ENCODE peak calls at places on chromosomes 7 and 10, in six cellular contexts. X is HFF-Myc; H is CD8-positive, alpha-beta T cell; M is A549; J is IMR-90; D is right lobe of liver. W is an unnamed sample.

GRCh38 chr7:111012799-111013675 is 77.9 kb upstream of the LRRN3 start:
- DNase-seq in X (no peak), M (no peak), D (no peak), J (no peak), H (peak), W (no peak)

GRCh38 chr7:41943098-41943577 is 240.2 kb upstream of the INHBA start:
- DNase-seq in M (peak), H (peak), D (peak), J (peak), X (no peak), W (peak)

GRCh38 chr7:1005303-1005702 is 22.3 kb downstream of the CYP2W1 start:
- DNase-seq in X (no peak), H (no peak), J (no peak), D (no peak), M (no peak), W (no peak)

GRCh38 chr7:132395375-132395774 is 180.9 kb downstream of the PLXNA4 start:
- DNase-seq in M (no peak), D (no peak), J (no peak), H (no peak), X (no peak), W (no peak)

GRCh38 chr7:157273208-157274202 is 63.3 kb upstream of the DNAJB6 start:
- DNase-seq in D (peak), J (peak), M (peak), X (no peak), H (peak), W (no peak)

GRCh38 chr10:70622981-70623844 is 20.7 kb upstream of the PRF1 start:
- DNase-seq in J (no peak), M (no peak), H (no peak), D (no peak), X (no peak), W (no peak)

GRCh38 chr10:126734957-126735356 is 64.5 kb upstream of the C10orf90 start:
- DNase-seq in H (no peak), M (no peak), J (no peak), X (no peak), D (peak), W (no peak)

GRCh38 chr10:28951484-28951883 is 274.2 kb downstream of the BAMBI start:
- DNase-seq in X (no peak), H (no peak), D (no peak), J (no peak), M (no peak), W (no peak)

GRCh38 chr10:71649631-71650030 is 69.9 kb downstream of the C10orf105 start:
- DNase-seq in X (no peak), J (no peak), H (no peak), D (no peak), M (no peak), W (no peak)

GRCh38 chr10:5971315-5971832 is 6.0 kb downstream of the IL15RA start:
- DNase-seq in J (no peak), X (no peak), M (no peak), D (peak), H (no peak), W (no peak)

GRCh38 chr10:114429581-114430335 is 25.5 kb upstream of the AFAP1L2 start:
- DNase-seq in X (no peak), J (no peak), M (no peak), D (no peak), H (no peak), W (no peak)

GRCh38 chr7:4205828-4206227 is 476.3 kb upstream of the FOXK1 start:
- DNase-seq in J (no peak), H (no peak), X (no peak), D (peak), M (no peak), W (no peak)

DNA sequence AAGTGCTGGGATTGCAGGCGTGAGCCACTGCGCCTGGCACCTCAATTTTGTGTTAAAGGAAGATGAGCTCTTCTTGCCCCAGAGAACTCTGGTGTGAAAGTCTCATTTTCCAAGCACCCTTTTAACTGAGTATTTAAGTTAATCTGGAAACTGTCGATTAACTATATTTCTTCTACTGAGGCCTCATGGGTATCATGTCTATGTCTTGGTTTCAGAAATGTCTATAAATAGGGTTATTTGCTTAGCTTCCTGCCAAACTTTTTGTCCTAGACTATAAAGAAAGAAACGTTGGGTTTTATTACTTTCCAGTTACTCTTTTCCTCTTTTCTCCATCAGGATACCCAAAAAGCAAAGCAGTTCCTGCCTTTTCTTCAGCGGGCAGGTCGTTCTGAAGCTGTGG is 102.4 kb downstream of the LRRC4 start:
- DNase-seq in J (no peak), M (no peak), X (no peak), H (no peak), D (no peak), W (no peak)
- H3K4me3 ChIP-seq in J (no peak), M (no peak), X (no peak), H (no peak), D (no peak), W (no peak)

GRCh38 chr7:17131983-17132655 is 166.3 kb upstream of the AHR start:
- DNase-seq in H (no peak), D (no peak), X (no peak), J (no peak), M (no peak), W (no peak)

GRCh38 chr7:17136156-17136555 is 162.3 kb upstream of the AHR start:
- DNase-seq in D (no peak), X (no peak), H (no peak), M (no peak), J (no peak), W (no peak)

GRCh38 chr7:17132726-17133125 is 165.7 kb upstream of the AHR start:
- DNase-seq in X (no peak), H (no peak), J (no peak), D (no peak), M (no peak), W (no peak)

GRCh38 chr7:17134786-17135185 is 163.7 kb upstream of the AHR start:
- DNase-seq in D (no peak), X (no peak), J (no peak), M (no peak), H (no peak), W (no peak)

DNA sequence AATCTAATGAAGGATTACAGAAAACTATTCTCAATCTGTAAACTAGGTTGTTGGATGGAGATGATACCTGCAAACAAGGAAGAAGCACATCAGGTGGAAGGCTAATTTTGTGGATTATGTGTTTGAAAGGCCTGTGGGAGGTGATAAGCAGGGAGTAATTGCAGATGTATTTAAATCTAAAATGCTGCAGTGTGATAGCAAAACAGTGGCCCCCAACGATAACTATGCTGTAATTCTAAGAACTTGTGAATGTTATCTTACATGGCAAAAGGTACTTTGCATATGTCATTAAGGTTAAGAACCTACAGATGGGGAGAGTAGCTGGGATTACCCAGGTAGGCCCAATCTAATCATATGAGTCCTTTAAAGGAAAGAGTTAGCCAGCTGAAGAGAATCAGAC is 164.5 kb upstream of the AHR start:
- DNase-seq in J (no peak), M (no peak), H (no peak), D (no peak), X (no peak), W (no peak)
- H3K4me3 ChIP-seq in J (no peak), M (no peak), H (no peak), D (no peak), X (no peak), W (no peak)

DNA sequence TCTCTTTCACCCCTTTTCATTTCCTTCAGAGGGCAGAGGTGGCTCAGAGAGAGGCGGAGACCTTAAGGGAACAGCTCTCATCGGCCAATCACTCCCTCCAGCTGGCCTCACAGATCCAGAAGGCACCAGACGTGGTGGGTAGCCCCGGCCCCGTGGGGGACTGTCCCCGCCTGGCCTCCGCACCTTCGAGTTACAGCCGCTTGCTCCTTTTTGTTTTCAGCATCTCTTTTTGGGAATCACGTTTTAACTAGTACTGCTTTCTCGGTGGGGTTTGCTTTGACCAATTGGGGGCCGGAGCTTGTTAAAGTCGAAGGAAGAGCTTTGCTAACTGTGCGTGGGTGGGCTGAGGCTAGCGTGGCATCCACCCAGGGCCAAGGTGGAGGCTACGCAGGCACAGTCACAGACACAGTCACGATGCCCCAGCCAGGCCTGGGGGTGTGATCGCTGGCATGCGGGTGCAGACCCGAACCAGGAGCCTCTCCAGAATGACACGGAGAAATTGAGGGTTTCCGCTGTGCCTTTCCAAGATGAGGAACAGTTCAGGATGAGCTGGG is 116.2 kb upstream of the SH2B2 start:
- DNase-seq in X (no peak), H (no peak), D (no peak), J (no peak), M (no peak), W (no peak)
- H3K4me3 ChIP-seq in X (no peak), H (no peak), D (no peak), J (no peak), M (no peak), W (no peak)

DNA sequence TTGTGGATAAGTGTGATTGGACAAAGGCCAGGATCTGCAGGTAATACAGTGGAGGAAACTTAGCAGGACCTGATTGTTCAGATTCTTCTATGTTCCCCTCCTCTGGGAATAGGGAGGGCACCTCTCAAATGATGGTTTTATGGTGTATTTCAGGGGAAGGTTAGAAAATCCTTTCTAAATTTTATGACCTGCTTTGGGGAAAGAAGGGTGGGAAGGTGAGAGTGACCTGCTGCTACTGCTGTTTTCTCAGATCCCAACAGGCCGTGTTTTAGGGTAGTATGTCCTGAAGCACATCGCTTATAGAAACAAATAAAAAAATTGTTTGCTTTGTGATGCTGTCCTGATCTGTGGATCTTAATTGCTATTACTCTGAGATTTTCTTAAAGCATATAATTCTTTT is 404.1 kb upstream of the GALNT17 start:
- DNase-seq in M (no peak), D (no peak), J (no peak), H (no peak), X (no peak), W (no peak)
- H3K4me3 ChIP-seq in M (no peak), D (no peak), J (no peak), H (no peak), X (no peak), W (no peak)

DNA sequence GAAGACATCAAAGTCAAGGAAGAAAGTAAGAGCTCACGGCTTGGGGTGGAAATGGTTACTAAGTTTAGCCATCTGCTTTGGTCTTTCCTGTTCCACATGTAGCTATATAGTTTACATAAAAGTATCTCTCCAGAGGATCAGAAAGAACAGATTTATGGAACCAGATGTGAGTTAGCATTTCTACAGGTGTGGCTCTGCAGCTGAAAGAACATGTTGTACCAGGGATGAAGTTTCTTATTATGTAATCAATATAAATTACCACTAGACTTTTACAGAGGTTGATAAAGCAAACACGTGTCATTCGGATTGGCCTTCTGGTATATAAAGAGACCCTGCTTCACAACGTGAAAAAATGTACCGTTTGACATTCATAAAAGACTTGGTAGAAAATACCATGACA is 20.0 kb downstream of the CALD1 start:
- DNase-seq in X (no peak), M (no peak), H (no peak), J (no peak), D (no peak), W (no peak)
- H3K4me3 ChIP-seq in X (no peak), M (no peak), H (no peak), J (no peak), D (no peak), W (no peak)

W was measured in kidney epithelial cell.